ENCODE peak calls at places on chromosomes 5 and 9, in eight cellular contexts. H is hippocampal formation, J is HCT116, Y is neural progenitor cell, G is A673, K is NCI-H2029, C is astrocyte of the spinal cord, Q is foreskin keratinocyte. R is an unnamed sample.

GRCh38 chr5:177327539-177328522 is 16.1 kb upstream of the MXD3 start:
- DNase-seq in G (no peak), C (peak), Y (no peak), J (no peak), K (no peak), H (no peak), Q (peak), R (no peak)

GRCh38 chr5:159041754-159042153 is 58.0 kb downstream of the EBF1 start:
- DNase-seq in H (no peak), Y (no peak), Q (no peak), J (no peak), G (no peak), K (no peak), C (peak), R (no peak)

GRCh38 chr5:134590992-134591659 is 41.5 kb downstream of the SAR1B start:
- DNase-seq in H (no peak), G (no peak), Q (peak), Y (no peak), K (peak), C (no peak), J (peak), R (peak)

GRCh38 chr9:79254900-79255651 is 316.7 kb upstream of the TLE4 start:
- DNase-seq in J (no peak), G (peak), K (no peak), C (peak), Q (no peak), H (peak), Y (peak), R (peak)

GRCh38 chr5:74596930-74597329 is 43.6 kb downstream of the ENC1 start:
- DNase-seq in C (peak), Y (peak), Q (no peak), G (no peak), K (no peak), H (no peak), J (no peak), R (no peak)

GRCh38 chr5:138488481-138488945 is 23.2 kb downstream of the EGR1 start:
- DNase-seq in Q (peak), H (no peak), C (no peak), Y (no peak), K (no peak), J (no peak), G (no peak), R (no peak)

GRCh38 chr5:77635617-77636422 is 2.7 kb downstream of the OTP start:
- DNase-seq in J (no peak), Y (peak), C (no peak), K (no peak), G (no peak), H (no peak), Q (no peak), R (no peak)

GRCh38 chr9:93186151-93186715 is 2.3 kb downstream of the WNK2 start:
- DNase-seq in K (no peak), H (no peak), Y (no peak), J (no peak), C (no peak), G (no peak), Q (no peak), R (no peak)

GRCh38 chr5:32559411-32559810 is 25.9 kb upstream of the SUB1 start:
- DNase-seq in G (no peak), Y (no peak), H (no peak), C (no peak), K (no peak), J (no peak), Q (no peak), R (no peak)

GRCh38 chr9:118318770-118319443 is 614.7 kb downstream of the TLR4 start:
- DNase-seq in J (no peak), Q (peak), H (no peak), C (peak), G (no peak), K (no peak), Y (no peak), R (no peak)

GRCh38 chr5:121503111-121503840 is 348.4 kb upstream of the FTMT start:
- DNase-seq in Q (peak), G (peak), C (peak), H (no peak), K (no peak), Y (peak), J (peak), R (no peak)

GRCh38 chr5:173213236-173213933 is 21.6 kb downstream of the NKX2-5 start:
- DNase-seq in K (no peak), H (no peak), C (no peak), J (no peak), G (no peak), Y (no peak), Q (no peak), R (no peak)

GRCh38 chr5:74613283-74613682 is 27.2 kb downstream of the ENC1 start:
- DNase-seq in K (no peak), Y (no peak), Q (no peak), C (no peak), J (no peak), G (no peak), H (no peak), R (no peak)

GRCh38 chr9:124593080-124594058 is 86.2 kb upstream of the NR5A1 start:
- DNase-seq in G (peak), K (no peak), Y (peak), J (no peak), Q (no peak), C (no peak), H (no peak), R (peak)

GRCh38 chr5:620586-621180 is 8.5 kb downstream of the CEP72 start:
- DNase-seq in Q (no peak), J (no peak), Y (no peak), G (no peak), K (no peak), H (no peak), C (no peak), R (no peak)

GRCh38 chr5:169906745-169907649 is 73.3 kb downstream of the INSYN2B start:
- DNase-seq in C (no peak), G (peak), J (no peak), K (no peak), Q (no peak), H (no peak), Y (no peak), R (no peak)

GRCh38 chr5:31500256-31500655 is 31.6 kb downstream of the DROSHA start:
- DNase-seq in C (no peak), G (no peak), Q (no peak), J (no peak), K (no peak), H (no peak), Y (no peak), R (no peak)

GRCh38 chr5:33734541-33734940 is 157.2 kb downstream of the ADAMTS12 start:
- DNase-seq in C (peak), Y (peak), Q (no peak), K (no peak), G (no peak), J (no peak), H (no peak), R (no peak)

GRCh38 chr5:16505140-16505891 is 39.7 kb upstream of the ZNF622 start:
- DNase-seq in H (no peak), J (no peak), C (no peak), K (no peak), Q (no peak), Y (no peak), G (no peak), R (no peak)

GRCh38 chr9:106581973-106582372 is 281.0 kb upstream of the ZNF462 start:
- DNase-seq in J (no peak), Y (no peak), Q (no peak), K (no peak), G (no peak), H (no peak), C (no peak), R (no peak)

GRCh38 chr9:2718698-2719033 is 1.4 kb downstream of the KCNV2 start:
- DNase-seq in H (no peak), K (no peak), Q (no peak), C (no peak), Y (no peak), G (no peak), J (no peak), R (no peak)

GRCh38 chr5:41809128-41809527 is 61.1 kb downstream of the OXCT1 start:
- DNase-seq in G (no peak), Q (no peak), C (no peak), K (no peak), H (no peak), J (no peak), Y (no peak), R (no peak)

GRCh38 chr5:21685536-21685935 is 1167.6 kb downstream of the CDH12 start:
- DNase-seq in C (peak), K (no peak), Q (peak), H (no peak), G (peak), Y (no peak), J (no peak), R (no peak)

GRCh38 chr5:170603578-170604565 is 100.1 kb downstream of the KCNIP1 start:
- DNase-seq in Y (peak), C (peak), J (peak), Q (peak), K (no peak), H (no peak), G (peak), R (peak)

GRCh38 chr9:123457586-123457985 is 101.6 kb downstream of the CRB2 start:
- DNase-seq in J (no peak), G (no peak), Q (no peak), K (no peak), H (no peak), Y (peak), C (no peak), R (no peak)

GRCh38 chr5:95163079-95163478 is 121.8 kb downstream of the MCTP1 start:
- DNase-seq in K (peak), G (peak), Q (no peak), H (no peak), C (no peak), J (no peak), Y (no peak), R (no peak)

GRCh38 chr9:5910413-5911057 is 19.8 kb downstream of the MLANA start:
- DNase-seq in C (no peak), Y (no peak), G (no peak), Q (no peak), H (no peak), K (no peak), J (no peak), R (no peak)

GRCh38 chr5:102759289-102759688 is 4.2 kb downstream of the PAM start:
- DNase-seq in K (no peak), Y (no peak), Q (no peak), H (peak), C (no peak), G (no peak), J (no peak), R (no peak)

GRCh38 chr9:98773721-98774120 is 22.6 kb downstream of the ANKS6 start:
- DNase-seq in C (no peak), Y (no peak), K (no peak), G (no peak), H (no peak), J (no peak), Q (no peak), R (no peak)

GRCh38 chr9:5578698-5579085 is 50.2 kb upstream of the RIC1 start:
- DNase-seq in Y (no peak), G (peak), K (no peak), H (no peak), J (no peak), Q (peak), C (no peak), R (no peak)

GRCh38 chr5:75243100-75243499 is 6.4 kb upstream of the ANKRD31 start:
- DNase-seq in H (no peak), Q (peak), G (no peak), C (no peak), J (no peak), Y (no peak), K (no peak), R (no peak)